ENCODE peak calls at places on chromosomes 1 and 21, in six cellular contexts. Z, A, J, T, V and P are unnamed samples.
A peak's percentile ranks its signal among the peaks of the same experiment; 100 is the strongest.

GRCh38 chr21:45544449-45545235 is 2.4 kb upstream of the SLC19A1 start:
- DNase-seq in Z (no peak), A (no peak), J (no peak), T (no peak), V (no peak), P (no peak)

GRCh38 chr1:12447849-12448312 is 170.1 kb downstream of the DHRS3 start:
- DNase-seq in Z (peak; percentile 80), A (no peak), J (no peak), T (no peak), V (no peak), P (peak; percentile 81)

GRCh38 chr1:24486296-24487065 is 16.2 kb upstream of the RCAN3 start:
- DNase-seq in Z (no peak), A (no peak), J (no peak), T (no peak), V (no peak), P (no peak)

GRCh38 chr1:22551591-22552370 is 11.5 kb upstream of the EPHA8 start:
- DNase-seq in Z (no peak), A (no peak), J (no peak), T (no peak), V (no peak), P (no peak)

GRCh38 chr21:42626171-42626570 is 27.2 kb upstream of the PDE9A start:
- DNase-seq in Z (no peak), A (no peak), J (no peak), T (no peak), V (no peak), P (no peak)

GRCh38 chr1:35120458-35121133 is 41.4 kb downstream of the ZMYM1 start:
- DNase-seq in Z (peak; percentile 9), A (no peak), J (no peak), T (no peak), V (no peak), P (no peak)

GRCh38 chr1:211647666-211648065 is 27.8 kb downstream of the NEK2 start:
- DNase-seq in Z (no peak), A (no peak), J (no peak), T (no peak), V (no peak), P (no peak)

GRCh38 chr1:110687244-110687643 is 12.5 kb upstream of the KCNA3 start:
- DNase-seq in Z (peak; percentile 43), A (no peak), J (no peak), T (no peak), V (no peak), P (no peak)

GRCh38 chr1:248828845-248829244 is 3.1 kb upstream of the SH3BP5L start:
- DNase-seq in Z (peak; percentile 89), A (peak; percentile 73), J (no peak), T (no peak), V (no peak), P (no peak)

GRCh38 chr1:46188295-46189030 is 9.8 kb downstream of the POMGNT1 start:
- DNase-seq in Z (no peak), A (peak; percentile 12), J (no peak), T (no peak), V (peak; percentile 45), P (no peak)

GRCh38 chr1:78061825-78062523 is 16.2 kb downstream of the GIPC2 start:
- DNase-seq in Z (peak; percentile 90), A (peak; percentile 36), J (no peak), T (no peak), V (no peak), P (peak; percentile 95)

GRCh38 chr1:28507646-28508434 is 2.0 kb downstream of the RCC1 start:
- DNase-seq in Z (peak; percentile 12), A (no peak), J (no peak), T (no peak), V (no peak), P (no peak)

GRCh38 chr1:118200836-118201235 is 15.8 kb upstream of the SPAG17 start:
- DNase-seq in Z (no peak), A (no peak), J (no peak), T (no peak), V (no peak), P (no peak)

GRCh38 chr1:226519741-226520598 is 28.6 kb upstream of the STUM start:
- DNase-seq in Z (no peak), A (no peak), J (no peak), T (peak; percentile 35), V (no peak), P (no peak)

GRCh38 chr1:223479261-223479660 is 86.0 kb downstream of the CCDC185 start:
- DNase-seq in Z (no peak), A (peak; percentile 18), J (no peak), T (no peak), V (no peak), P (no peak)

GRCh38 chr1:204975568-204976235 is 67.3 kb upstream of the CNTN2 start:
- DNase-seq in Z (peak; percentile 41), A (peak; percentile 41), J (peak; percentile 82), T (peak; percentile 65), V (peak; percentile 49), P (peak; percentile 33)

GRCh38 chr1:161905269-161905884 is 118.3 kb downstream of the OLFML2B start:
- DNase-seq in Z (peak; percentile 47), A (peak; percentile 50), J (peak; percentile 32), T (peak; percentile 53), V (no peak), P (no peak)

GRCh38 chr21:37787456-37787855 is 128.8 kb downstream of the KCNJ6 start:
- DNase-seq in Z (peak; percentile 80), A (peak; percentile 53), J (no peak), T (no peak), V (no peak), P (peak; percentile 87)

GRCh38 chr1:95042286-95042685 is 30.5 kb downstream of the ALG14 start:
- DNase-seq in Z (peak; percentile 43), A (no peak), J (no peak), T (no peak), V (no peak), P (no peak)

GRCh38 chr1:172185206-172185605 is 235.3 kb upstream of the C1orf105 start:
- DNase-seq in Z (peak; percentile 6), A (no peak), J (no peak), T (no peak), V (no peak), P (peak; percentile 41)

GRCh38 chr1:67627906-67628305 is 57.1 kb upstream of the GADD45A start:
- DNase-seq in Z (no peak), A (no peak), J (no peak), T (no peak), V (no peak), P (no peak)

GRCh38 chr1:242524571-242525359 is at the start of gene PLD5:
- DNase-seq in Z (no peak), A (peak; percentile 29), J (peak; percentile 31), T (peak; percentile 9), V (no peak), P (no peak)

GRCh38 chr1:2194319-2194897 is at the start of gene FAAP20:
- DNase-seq in Z (peak; percentile 54), A (peak; percentile 57), J (peak; percentile 69), T (peak; percentile 70), V (no peak), P (no peak)

GRCh38 chr1:43315481-43315880 is 14.7 kb downstream of the TIE1 start:
- DNase-seq in Z (no peak), A (no peak), J (no peak), T (no peak), V (no peak), P (no peak)

GRCh38 chr1:101079341-101079740 is 53.8 kb upstream of the DPH5 start:
- DNase-seq in Z (no peak), A (no peak), J (no peak), T (no peak), V (no peak), P (no peak)

GRCh38 chr1:37989381-37989930 is 366 bp downstream of the SF3A3 start:
- DNase-seq in Z (peak; percentile 32), A (no peak), J (peak; percentile 43), T (peak; percentile 45), V (peak; percentile 55), P (peak; percentile 41)

GRCh38 chr21:16124397-16125130 is 394.8 kb downstream of the USP25 start:
- DNase-seq in Z (peak; percentile 95), A (peak; percentile 39), J (no peak), T (no peak), V (no peak), P (peak; percentile 82)

GRCh38 chr1:175802407-175803123 is 59.2 kb upstream of the TNR start:
- DNase-seq in Z (no peak), A (no peak), J (no peak), T (no peak), V (no peak), P (no peak)

DNA sequence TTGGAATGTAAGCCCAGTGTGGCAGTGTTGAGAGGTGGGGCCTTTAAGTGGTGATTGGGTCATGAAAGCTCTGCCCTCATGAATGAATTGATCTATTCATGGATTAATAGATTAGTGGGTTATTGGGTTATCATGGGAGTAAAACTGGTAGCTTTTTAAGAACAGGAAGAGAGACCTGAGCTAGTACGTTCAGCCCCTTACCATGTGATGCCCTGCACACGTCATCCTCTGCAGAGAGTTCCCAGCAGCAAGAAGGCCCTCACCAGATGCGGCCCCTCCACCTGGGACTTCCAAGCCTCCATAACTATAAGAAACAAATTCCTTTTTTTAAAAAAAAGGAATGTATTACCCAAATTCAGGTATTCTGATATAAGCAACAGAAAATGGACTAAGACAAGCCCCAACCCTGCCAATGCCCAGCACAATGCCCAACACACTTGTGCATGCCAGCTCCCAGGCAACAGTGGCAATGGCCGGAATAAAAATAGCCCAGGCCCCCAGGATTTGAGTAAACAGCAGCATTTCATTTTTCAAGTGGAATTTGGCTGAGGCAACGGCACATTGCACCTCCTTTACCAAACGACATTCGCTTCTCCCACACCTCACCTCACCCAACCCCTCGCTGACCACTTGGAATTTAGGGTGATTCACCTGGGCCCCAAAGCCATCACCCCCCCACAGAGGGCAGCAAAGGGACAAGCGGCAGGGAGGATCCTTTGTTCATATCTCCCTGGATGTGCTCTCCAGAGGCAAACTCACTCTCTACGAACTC is 215.9 kb downstream of the TOMM20 start:
- DNase-seq in Z (no peak), A (no peak), J (no peak), T (peak; percentile 44), V (peak; percentile 52), P (no peak)
- TF ChIP-seq CTCF in Z (no peak), A (no peak), J (no peak), T (no peak), V (no peak), P (peak; percentile 12)

GRCh38 chr1:62906428-62906886 is 122.5 kb downstream of the ATG4C start:
- DNase-seq in Z (peak; percentile 23), A (peak; percentile 11), J (peak; percentile 41), T (no peak), V (no peak), P (peak; percentile 6)
- TF ChIP-seq CTCF in Z (peak; percentile 60), A (peak; percentile 8), J (peak; percentile 85), T (no peak), V (no peak), P (peak; percentile 43)

GRCh38 chr21:43717967-43718871 is 710 bp upstream of the PDXK start:
- DNase-seq in Z (no peak), A (no peak), J (no peak), T (no peak), V (no peak), P (no peak)
- TF ChIP-seq CTCF in Z (no peak), A (no peak), J (no peak), T (no peak), V (no peak), P (no peak)

DNA sequence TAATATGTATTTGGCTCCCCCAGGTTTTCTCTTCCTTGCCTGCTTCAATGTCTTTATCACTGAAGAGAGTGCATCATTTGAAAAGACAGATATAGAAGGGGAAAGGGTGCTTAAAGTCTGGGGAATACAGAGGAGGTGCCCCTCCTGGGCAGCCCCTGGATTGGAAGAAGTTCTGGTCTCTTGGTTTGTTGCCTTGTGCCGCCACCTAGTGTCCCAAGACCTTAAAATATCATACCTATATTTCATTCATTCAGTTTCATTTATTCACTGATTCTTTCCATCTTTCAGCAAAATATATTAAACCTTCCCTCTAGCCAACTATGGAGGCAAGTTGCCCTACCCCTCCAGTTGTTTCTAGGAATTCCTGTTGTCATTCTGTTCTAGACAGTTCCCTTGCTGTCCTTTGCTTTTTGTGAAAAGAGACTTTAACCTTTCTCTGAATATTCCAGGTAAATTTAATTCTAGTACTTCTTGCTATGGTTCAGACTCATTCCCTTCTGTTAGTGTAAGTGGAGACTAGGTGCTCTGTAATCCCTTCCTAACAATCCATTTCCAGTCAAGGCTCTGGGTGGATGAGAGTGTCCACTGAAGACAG is 56.1 kb downstream of the MEF2D start:
- DNase-seq in Z (peak; percentile 31), A (peak; percentile 61), J (peak; percentile 66), T (peak; percentile 46), V (no peak), P (no peak)
- TF ChIP-seq CTCF in Z (peak; percentile 44), A (peak; percentile 86), J (peak; percentile 57), T (peak; percentile 54), V (no peak), P (peak; percentile 39)